ENCODE peak calls at places on chromosomes 16 and 17, in nine cellular contexts. C, B, N, J, Y, D, M, Q and X are unnamed samples.

GRCh38 chr17:10879110-10879509 is 41.2 kb upstream of the PIRT start:
- DNase-seq in M (no peak), D (no peak), C (no peak), Q (no peak), N (no peak), Y (no peak), J (no peak), B (no peak), X (no peak)

GRCh38 chr16:23182675-23183485 is at the start of gene SCNN1G:
- DNase-seq in Q (no peak), N (no peak), M (no peak), D (no peak), C (no peak), Y (no peak), B (peak), J (no peak), X (no peak)

GRCh38 chr17:75405365-75406221 is at the start of gene GRB2:
- DNase-seq in D (peak), B (peak), N (peak), C (peak), J (peak), Y (peak), Q (peak), M (peak), X (peak)

GRCh38 chr17:5667871-5668270 is 83.6 kb upstream of the NLRP1 start:
- DNase-seq in J (no peak), M (no peak), C (no peak), Y (no peak), B (no peak), N (no peak), Q (no peak), D (no peak), X (no peak)

GRCh38 chr16:14641206-14641605 is 8.5 kb downstream of the BFAR start:
- DNase-seq in M (no peak), N (no peak), J (no peak), Q (no peak), C (no peak), D (no peak), B (no peak), Y (no peak), X (no peak)

GRCh38 chr16:69936252-69936651 is 14.9 kb upstream of the CLEC18A start:
- DNase-seq in C (no peak), M (no peak), D (no peak), Y (no peak), N (no peak), J (no peak), B (no peak), Q (no peak), X (peak)

GRCh38 chr16:15055141-15056053 is 477 bp downstream of the NTAN1 start:
- DNase-seq in B (no peak), N (peak), Q (no peak), C (peak), M (peak), Y (peak), D (peak), J (no peak), X (no peak)

GRCh38 chr17:30336369-30337171 is 2.7 kb upstream of the TMIGD1 start:
- DNase-seq in M (no peak), Q (no peak), Y (no peak), B (peak), D (peak), N (peak), J (peak), C (peak), X (no peak)

GRCh38 chr16:5634781-5635180 is 537.2 kb upstream of the EEF2KMT start:
- DNase-seq in D (no peak), Y (no peak), M (no peak), Q (no peak), N (no peak), B (no peak), C (no peak), J (no peak), X (no peak)

GRCh38 chr16:86306811-86307517 is 203.4 kb upstream of the FOXF1 start:
- DNase-seq in N (no peak), J (peak), Y (no peak), C (peak), Q (no peak), M (no peak), D (no peak), B (no peak), X (no peak)

GRCh38 chr17:1577186-1577585 is 14.6 kb upstream of the PITPNA start:
- DNase-seq in Y (peak), M (peak), Q (no peak), C (peak), N (no peak), D (no peak), J (peak), B (peak), X (no peak)

GRCh38 chr16:1288813-1289479 is 20.5 kb upstream of the UBE2I start:
- DNase-seq in Y (no peak), Q (no peak), N (no peak), C (no peak), J (no peak), D (no peak), M (no peak), B (no peak), X (peak)

GRCh38 chr17:55527520-55528118 is 16.4 kb upstream of the SMIM36 start:
- DNase-seq in D (peak), Q (peak), Y (peak), N (no peak), B (peak), C (peak), M (peak), J (peak), X (no peak)

GRCh38 chr16:82792704-82793103 is 165.9 kb downstream of the CDH13 start:
- DNase-seq in J (no peak), M (no peak), C (no peak), D (no peak), Q (no peak), N (no peak), B (no peak), Y (no peak), X (no peak)

GRCh38 chr17:35312790-35313711 is 60.4 kb downstream of the SLFN11 start:
- DNase-seq in B (peak), N (peak), M (peak), C (peak), D (peak), Q (no peak), Y (peak), J (peak), X (no peak)

GRCh38 chr16:80804061-80804450 is 342 bp downstream of the CDYL2 start:
- DNase-seq in Q (no peak), D (peak), N (peak), J (no peak), Y (no peak), C (peak), B (peak), M (peak), X (no peak)

GRCh38 chr17:79664925-79665738 is 54.3 kb upstream of the RBFOX3 start:
- DNase-seq in M (peak), Q (peak), C (no peak), J (no peak), Y (no peak), B (no peak), D (no peak), N (no peak), X (peak)

GRCh38 chr17:47218896-47219430 is 9.8 kb downstream of the MYL4 start:
- DNase-seq in J (no peak), Y (no peak), B (no peak), N (no peak), C (no peak), D (no peak), M (no peak), Q (no peak), X (no peak)

GRCh38 chr17:7438050-7438614 is 1.2 kb upstream of the FGF11 start:
- DNase-seq in Q (no peak), D (peak), M (peak), B (no peak), Y (peak), C (no peak), N (no peak), J (no peak), X (no peak)

GRCh38 chr16:50763211-50763610 is 21.3 kb downstream of the CYLD start:
- DNase-seq in J (no peak), Y (no peak), Q (no peak), B (no peak), C (no peak), M (no peak), N (no peak), D (no peak), X (no peak)

GRCh38 chr17:31724619-31725018 is 134.4 kb downstream of the COPRS start:
- DNase-seq in J (no peak), M (no peak), C (peak), D (no peak), N (no peak), B (no peak), Y (no peak), Q (no peak), X (no peak)

GRCh38 chr17:17365476-17366110 is 62.4 kb downstream of the NT5M start:
- DNase-seq in B (no peak), C (no peak), Y (no peak), N (no peak), J (no peak), D (no peak), M (no peak), Q (no peak), X (peak)

GRCh38 chr16:4053663-4054479 is 62.4 kb downstream of the ADCY9 start:
- DNase-seq in C (peak), Y (peak), Q (peak), N (no peak), J (peak), M (peak), B (no peak), D (no peak), X (no peak)

GRCh38 chr16:52103791-52104190 is 443.2 kb downstream of the TOX3 start:
- DNase-seq in J (no peak), B (no peak), Q (no peak), N (no peak), M (no peak), C (no peak), D (no peak), Y (no peak), X (no peak)

GRCh38 chr17:64941761-64942160 is 22.5 kb upstream of the LRRC37A3 start:
- DNase-seq in Q (no peak), Y (no peak), N (no peak), D (no peak), J (no peak), M (no peak), C (no peak), B (no peak), X (no peak)

GRCh38 chr16:68400924-68401460 is 47.3 kb downstream of the SMPD3 start:
- DNase-seq in J (no peak), N (no peak), D (no peak), B (no peak), Y (no peak), C (no peak), Q (no peak), M (no peak), X (peak)

GRCh38 chr16:72530434-72530833 is 358.5 kb upstream of the PMFBP1 start:
- DNase-seq in B (peak), N (no peak), M (no peak), D (peak), J (peak), Y (no peak), Q (no peak), C (peak), X (no peak)

GRCh38 chr17:76386966-76387765 is 2.8 kb downstream of the SPHK1 start:
- DNase-seq in J (no peak), C (no peak), N (no peak), D (no peak), Q (no peak), B (no peak), M (no peak), Y (no peak), X (no peak)

GRCh38 chr17:74259667-74260524 is 14.1 kb upstream of the DNAI2 start:
- DNase-seq in B (no peak), M (no peak), Y (no peak), C (peak), N (no peak), D (no peak), Q (no peak), J (no peak), X (no peak)

GRCh38 chr17:33949100-33949499 is 306.0 kb upstream of the CCL2 start:
- DNase-seq in N (no peak), J (peak), Y (no peak), C (no peak), Q (no peak), M (no peak), D (no peak), B (peak), X (no peak)

GRCh38 chr16:85557083-85557975 is 55.8 kb upstream of the GSE1 start:
- DNase-seq in N (no peak), Y (no peak), D (peak), B (no peak), J (no peak), Q (no peak), C (peak), M (peak), X (no peak)